ENCODE peak calls at places on chromosomes 2 and 18, in four cellular contexts. One of them, this sample, is unnamed. For H3K27me3, the result is how much of the 10 kb centered on the place peaks cover.

GRCh38 chr2:148957023-148957422 is 81.5 kb upstream of the LYPD6B start:
- DNase-seq in upper lobe of right lung: no peak
- DNase-seq in hepatocyte: no peak
- DNase-seq in heart left ventricle: no peak
- DNase-seq in this sample: no peak

GRCh38 chr2:96213379-96213778 is 4.8 kb upstream of the STARD7 start:
- DNase-seq in heart left ventricle: no peak
- DNase-seq in upper lobe of right lung: no peak
- DNase-seq in hepatocyte: no peak
- DNase-seq in this sample: no peak

GRCh38 chr18:8493141-8493540 is 116.1 kb upstream of the RAB12 start:
- DNase-seq in heart left ventricle: no peak
- DNase-seq in hepatocyte: no peak
- DNase-seq in upper lobe of right lung: no peak
- DNase-seq in this sample: no peak

GRCh38 chr18:42048150-42048549 is 93.1 kb downstream of the PIK3C3 start:
- DNase-seq in upper lobe of right lung: no peak
- DNase-seq in heart left ventricle: no peak
- DNase-seq in hepatocyte: peak
- DNase-seq in this sample: no peak

GRCh38 chr2:101406867-101407266 is 19.6 kb upstream of the CREG2 start:
- DNase-seq in heart left ventricle: no peak
- DNase-seq in hepatocyte: peak
- DNase-seq in upper lobe of right lung: no peak
- DNase-seq in this sample: no peak

GRCh38 chr2:68623820-68624219 is 19.6 kb upstream of the PROKR1 start:
- DNase-seq in heart left ventricle: no peak
- DNase-seq in hepatocyte: no peak
- DNase-seq in upper lobe of right lung: no peak
- DNase-seq in this sample: no peak

GRCh38 chr2:231765496-231765929 is 15.6 kb downstream of the PDE6D start:
- DNase-seq in hepatocyte: no peak
- DNase-seq in heart left ventricle: no peak
- DNase-seq in upper lobe of right lung: no peak
- DNase-seq in this sample: no peak

GRCh38 chr2:231709981-231710750 is 1.8 kb downstream of the PTMA start:
- DNase-seq in upper lobe of right lung: peak
- DNase-seq in heart left ventricle: peak
- DNase-seq in hepatocyte: peak
- DNase-seq in this sample: peak

GRCh38 chr2:152336103-152336853 is 1.3 kb downstream of the FMNL2 start:
- DNase-seq in hepatocyte: peak
- DNase-seq in heart left ventricle: peak
- DNase-seq in upper lobe of right lung: peak
- DNase-seq in this sample: peak

DNA sequence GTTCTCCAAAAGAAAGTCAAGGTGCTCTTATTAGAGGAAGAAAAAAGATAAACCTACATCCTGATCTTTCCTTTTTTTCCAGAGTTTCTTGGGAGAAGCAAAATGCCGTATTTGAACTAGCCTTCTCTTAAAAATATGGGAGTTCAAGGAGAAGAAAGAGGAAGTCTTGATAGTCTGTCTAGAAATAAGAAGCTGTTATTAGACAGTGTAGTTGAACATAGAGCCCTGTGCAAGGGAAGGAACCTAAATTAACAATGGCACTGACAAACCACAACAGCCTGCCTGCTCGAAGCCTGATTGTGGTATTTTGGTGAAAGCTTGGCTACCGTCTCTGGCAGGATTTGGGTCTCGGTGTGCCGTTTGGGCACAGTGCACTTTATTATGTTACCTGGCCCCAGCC is 17.1 kb downstream of the SMARCAL1 start:
- DNase-seq in heart left ventricle: no peak
- DNase-seq in upper lobe of right lung: no peak
- DNase-seq in hepatocyte: no peak
- DNase-seq in this sample: no peak
- H3K4me3 ChIP-seq in heart left ventricle: no peak
- H3K4me3 ChIP-seq in upper lobe of right lung: no peak
- H3K4me3 ChIP-seq in hepatocyte: no peak
- H3K4me3 ChIP-seq in this sample: no peak

GRCh38 chr2:241151934-241152660 is 1.8 kb downstream of the PPP1R7 start:
- DNase-seq in heart left ventricle: no peak
- DNase-seq in hepatocyte: no peak
- DNase-seq in upper lobe of right lung: no peak
- DNase-seq in this sample: no peak

GRCh38 chr2:241155936-241156335 is 5.7 kb downstream of the PPP1R7 start:
- DNase-seq in hepatocyte: no peak
- DNase-seq in upper lobe of right lung: no peak
- DNase-seq in heart left ventricle: no peak
- DNase-seq in this sample: no peak

GRCh38 chr2:241153616-241154015 is 3.3 kb downstream of the PPP1R7 start:
- DNase-seq in hepatocyte: no peak
- DNase-seq in heart left ventricle: no peak
- DNase-seq in upper lobe of right lung: no peak
- DNase-seq in this sample: no peak

GRCh38 chr2:241156997-241157441 is 6.8 kb downstream of the PPP1R7 start:
- DNase-seq in hepatocyte: no peak
- DNase-seq in upper lobe of right lung: no peak
- DNase-seq in heart left ventricle: no peak
- DNase-seq in this sample: no peak

GRCh38 chr2:241154915-241155314 is 4.6 kb downstream of the PPP1R7 start:
- DNase-seq in upper lobe of right lung: no peak
- DNase-seq in heart left ventricle: no peak
- DNase-seq in hepatocyte: no peak
- DNase-seq in this sample: no peak
- H3K27me3 ChIP-seq in upper lobe of right lung: under half
- H3K27me3 ChIP-seq in heart left ventricle: under half
- H3K27me3 ChIP-seq in hepatocyte: under half
- H3K27me3 ChIP-seq in this sample: under half

GRCh38 chr2:71469403-71470398 is 16.3 kb downstream of the DYSF start:
- DNase-seq in hepatocyte: no peak
- DNase-seq in heart left ventricle: peak
- DNase-seq in upper lobe of right lung: peak
- DNase-seq in this sample: no peak
- H3K4me3 ChIP-seq in hepatocyte: no peak
- H3K4me3 ChIP-seq in heart left ventricle: no peak
- H3K4me3 ChIP-seq in upper lobe of right lung: no peak
- H3K4me3 ChIP-seq in this sample: peak

DNA sequence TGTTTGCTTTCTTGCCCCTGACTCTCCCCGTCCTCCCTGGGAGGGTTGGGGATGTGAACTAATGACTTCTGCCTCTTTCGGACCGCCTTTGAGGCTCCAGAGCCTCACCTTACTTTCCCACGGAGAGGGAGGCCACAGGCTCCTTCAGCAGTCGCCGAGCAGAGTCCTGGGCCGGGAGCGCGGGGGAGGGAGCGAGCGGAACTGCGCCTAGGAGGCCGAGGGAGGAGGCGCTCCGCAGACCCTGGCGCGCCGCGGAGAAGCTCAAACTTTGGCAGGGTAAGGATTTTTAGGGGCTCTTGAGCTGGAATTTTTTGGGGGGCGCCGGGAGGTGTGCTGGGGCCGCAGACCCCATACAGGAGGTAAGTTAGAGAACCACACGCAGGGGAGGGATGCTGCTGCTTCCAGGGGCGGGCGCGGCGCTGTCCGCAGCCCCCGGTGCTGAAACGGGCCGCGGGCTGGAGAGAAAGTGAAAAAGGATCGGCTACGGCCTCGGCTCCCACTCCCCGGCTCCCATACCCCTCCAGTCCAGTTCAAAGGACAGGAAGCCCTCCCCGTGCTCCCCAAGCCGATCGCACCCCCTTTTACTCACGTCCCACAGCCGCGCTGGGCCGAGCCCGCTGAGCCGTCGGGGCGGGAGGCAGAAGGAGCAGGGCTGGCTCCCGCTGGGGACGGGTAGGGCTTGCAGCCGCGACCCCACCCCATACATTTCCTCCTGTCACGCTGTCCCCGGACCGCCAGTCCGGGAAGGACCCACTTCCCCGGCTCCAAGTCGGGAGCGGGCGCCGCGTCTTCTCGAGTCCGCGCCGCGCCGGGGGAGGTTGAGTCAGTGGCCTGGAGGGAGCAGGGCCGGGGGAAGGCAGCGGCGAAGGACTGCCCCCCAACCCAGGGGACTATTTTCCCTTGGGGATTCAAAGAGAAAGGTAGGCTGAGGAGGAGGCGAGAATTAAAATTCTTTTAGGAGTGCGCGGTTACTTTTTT is at the start of gene CNGA3:
- DNase-seq in upper lobe of right lung: peak
- DNase-seq in hepatocyte: peak
- DNase-seq in heart left ventricle: no peak
- DNase-seq in this sample: peak
- H3K27me3 ChIP-seq in upper lobe of right lung: half or more
- H3K27me3 ChIP-seq in hepatocyte: half or more
- H3K27me3 ChIP-seq in heart left ventricle: under half
- H3K27me3 ChIP-seq in this sample: under half

GRCh38 chr2:158743899-158744298 is 51.2 kb upstream of the DAPL1 start:
- DNase-seq in upper lobe of right lung: no peak
- DNase-seq in hepatocyte: no peak
- DNase-seq in heart left ventricle: no peak
- DNase-seq in this sample: no peak
- H3K4me3 ChIP-seq in upper lobe of right lung: no peak
- H3K4me3 ChIP-seq in hepatocyte: no peak
- H3K4me3 ChIP-seq in heart left ventricle: no peak
- H3K4me3 ChIP-seq in this sample: no peak

GRCh38 chr2:16194096-16194390 is 253.7 kb downstream of the MYCN start:
- DNase-seq in heart left ventricle: no peak
- DNase-seq in hepatocyte: no peak
- DNase-seq in upper lobe of right lung: no peak
- DNase-seq in this sample: no peak
- H3K27me3 ChIP-seq in heart left ventricle: under half
- H3K27me3 ChIP-seq in hepatocyte: under half
- H3K27me3 ChIP-seq in upper lobe of right lung: under half
- H3K27me3 ChIP-seq in this sample: under half

DNA sequence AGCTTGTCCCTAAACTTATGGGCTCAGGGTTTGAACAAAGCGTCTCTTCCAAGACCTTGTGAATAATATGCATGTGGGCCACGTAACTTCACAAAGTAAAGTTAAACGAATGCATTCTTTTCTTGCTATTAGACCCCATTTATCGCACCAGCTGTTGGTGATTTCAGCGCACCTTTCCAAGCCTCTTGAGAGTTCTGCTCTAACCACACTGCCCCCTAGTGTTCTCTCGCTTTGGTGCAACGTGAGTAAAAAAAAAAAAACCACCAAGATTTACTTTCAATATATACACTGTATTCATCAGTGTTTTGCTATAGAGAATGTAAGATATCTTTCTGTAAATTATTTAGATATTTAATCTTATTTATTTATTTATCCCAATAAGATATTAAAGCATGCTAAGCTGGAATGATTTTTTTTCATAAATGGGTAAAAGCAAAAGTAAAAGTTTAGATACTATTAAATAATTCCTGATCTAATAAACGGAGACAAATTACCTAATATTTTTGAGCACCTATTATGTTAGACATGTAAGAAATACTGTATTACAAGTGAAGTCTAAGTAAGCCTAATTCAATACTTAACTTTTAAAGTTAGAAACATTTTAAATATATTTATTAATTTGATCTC is 459.5 kb downstream of the DLGAP1 start:
- DNase-seq in upper lobe of right lung: no peak
- DNase-seq in heart left ventricle: peak
- DNase-seq in hepatocyte: peak
- DNase-seq in this sample: no peak
- H3K4me3 ChIP-seq in upper lobe of right lung: no peak
- H3K4me3 ChIP-seq in heart left ventricle: no peak
- H3K4me3 ChIP-seq in hepatocyte: no peak
- H3K4me3 ChIP-seq in this sample: no peak

DNA sequence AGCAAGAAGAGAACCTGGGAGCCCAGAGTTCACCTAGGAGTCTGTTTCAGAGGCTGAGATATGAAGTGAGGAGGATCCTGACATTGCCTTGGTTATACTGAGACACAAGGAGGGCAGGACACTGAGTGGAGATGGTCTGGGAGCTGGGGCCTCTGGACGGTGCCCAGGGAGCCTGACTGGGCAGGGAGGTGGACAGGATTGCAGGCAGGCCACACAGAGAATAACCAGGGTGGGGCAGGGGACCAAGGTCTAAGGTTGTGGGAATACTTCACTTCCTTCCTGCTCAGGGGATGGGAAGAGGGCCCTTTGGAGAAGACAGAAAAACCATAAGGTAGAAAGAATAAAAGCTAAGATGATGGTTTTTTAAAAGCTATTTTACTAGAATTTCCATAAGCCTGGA is 18.7 kb downstream of the EDAR start:
- DNase-seq in upper lobe of right lung: no peak
- DNase-seq in hepatocyte: no peak
- DNase-seq in heart left ventricle: no peak
- DNase-seq in this sample: no peak
- H3K27me3 ChIP-seq in upper lobe of right lung: under half
- H3K27me3 ChIP-seq in hepatocyte: under half
- H3K27me3 ChIP-seq in heart left ventricle: under half
- H3K27me3 ChIP-seq in this sample: under half

GRCh38 chr2:240997141-240997855 is 1.1 kb upstream of the SNED1 start:
- DNase-seq in upper lobe of right lung: no peak
- DNase-seq in heart left ventricle: peak
- DNase-seq in hepatocyte: no peak
- DNase-seq in this sample: peak

GRCh38 chr2:240999001-240999791 is 778 bp downstream of the SNED1 start:
- DNase-seq in upper lobe of right lung: peak
- DNase-seq in heart left ventricle: peak
- DNase-seq in hepatocyte: peak
- DNase-seq in this sample: peak

GRCh38 chr2:240997856-240998705 is at the start of gene SNED1:
- DNase-seq in hepatocyte: peak
- DNase-seq in upper lobe of right lung: peak
- DNase-seq in heart left ventricle: peak
- DNase-seq in this sample: peak

GRCh38 chr2:240999873-241000541 is 1.6 kb downstream of the SNED1 start:
- DNase-seq in heart left ventricle: peak
- DNase-seq in upper lobe of right lung: peak
- DNase-seq in hepatocyte: no peak
- DNase-seq in this sample: no peak

DNA sequence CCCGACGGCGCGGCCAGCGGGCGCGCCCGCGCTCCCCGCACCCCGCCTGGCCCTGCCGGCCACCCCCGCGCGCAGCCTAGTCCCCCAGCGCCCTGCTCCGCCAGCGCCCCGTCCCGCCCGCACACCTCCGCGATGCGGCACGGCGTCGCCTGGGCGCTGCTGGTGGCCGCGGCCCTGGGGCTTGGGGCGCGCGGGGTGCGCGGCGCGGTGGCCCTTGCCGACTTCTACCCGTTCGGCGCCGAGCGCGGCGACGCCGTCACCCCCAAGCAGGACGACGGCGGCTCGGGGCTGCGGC is 235 bp downstream of the SNED1 start:
- DNase-seq in heart left ventricle: no peak
- DNase-seq in hepatocyte: no peak
- DNase-seq in upper lobe of right lung: no peak
- DNase-seq in this sample: no peak
- H3K4me3 ChIP-seq in heart left ventricle: peak
- H3K4me3 ChIP-seq in hepatocyte: peak
- H3K4me3 ChIP-seq in upper lobe of right lung: peak
- H3K4me3 ChIP-seq in this sample: peak

This sample was measured in right cardiac atrium.